ENCODE peak calls at places on chromosomes 5 and 9, in eight cellular contexts. One of them, this sample, is unnamed.

GRCh38 chr9:108363321-108363720 is 492.5 kb downstream of the ACTL7B start:
- DNase-seq in cardiac muscle cell: no peak
- DNase-seq in NCI-H1105 treated with DMSO at 0.1 percent for 48 hours: peak
- DNase-seq in HTR-8/SVneo: no peak
- DNase-seq in AG10803: no peak
- DNase-seq in T follicular helper cell: no peak
- DNase-seq in H54: no peak
- DNase-seq in glutamatergic neuron: no peak
- DNase-seq in this sample: no peak

GRCh38 chr9:129432255-129432654 is 188.6 kb downstream of the C9orf50 start:
- DNase-seq in cardiac muscle cell: no peak
- DNase-seq in NCI-H1105 treated with DMSO at 0.1 percent for 48 hours: no peak
- DNase-seq in HTR-8/SVneo: no peak
- DNase-seq in AG10803: no peak
- DNase-seq in T follicular helper cell: no peak
- DNase-seq in H54: no peak
- DNase-seq in glutamatergic neuron: no peak
- DNase-seq in this sample: no peak

GRCh38 chr5:137186759-137187461 is 312.2 kb downstream of the SPOCK1 start:
- DNase-seq in cardiac muscle cell: peak
- DNase-seq in NCI-H1105 treated with DMSO at 0.1 percent for 48 hours: no peak
- DNase-seq in HTR-8/SVneo: peak
- DNase-seq in AG10803: peak
- DNase-seq in T follicular helper cell: no peak
- DNase-seq in H54: no peak
- DNase-seq in glutamatergic neuron: no peak
- DNase-seq in this sample: no peak

GRCh38 chr5:4802044-4802443 is 338.1 kb upstream of the ADAMTS16 start:
- DNase-seq in cardiac muscle cell: peak
- DNase-seq in NCI-H1105 treated with DMSO at 0.1 percent for 48 hours: no peak
- DNase-seq in HTR-8/SVneo: no peak
- DNase-seq in AG10803: peak
- DNase-seq in T follicular helper cell: no peak
- DNase-seq in H54: no peak
- DNase-seq in glutamatergic neuron: no peak
- DNase-seq in this sample: no peak

GRCh38 chr9:86494644-86495081 is 140.5 kb upstream of the TUT7 start:
- DNase-seq in cardiac muscle cell: no peak
- DNase-seq in NCI-H1105 treated with DMSO at 0.1 percent for 48 hours: no peak
- DNase-seq in HTR-8/SVneo: peak
- DNase-seq in AG10803: peak
- DNase-seq in T follicular helper cell: no peak
- DNase-seq in H54: no peak
- DNase-seq in glutamatergic neuron: no peak
- DNase-seq in this sample: no peak

GRCh38 chr5:16963821-16964220 is 27.7 kb upstream of the MYO10 start:
- DNase-seq in cardiac muscle cell: no peak
- DNase-seq in NCI-H1105 treated with DMSO at 0.1 percent for 48 hours: no peak
- DNase-seq in HTR-8/SVneo: no peak
- DNase-seq in AG10803: no peak
- DNase-seq in T follicular helper cell: no peak
- DNase-seq in H54: no peak
- DNase-seq in glutamatergic neuron: no peak
- DNase-seq in this sample: no peak

GRCh38 chr9:38641985-38642864 is 21.8 kb upstream of the ANKRD18A start:
- DNase-seq in cardiac muscle cell: peak
- DNase-seq in NCI-H1105 treated with DMSO at 0.1 percent for 48 hours: peak
- DNase-seq in HTR-8/SVneo: peak
- DNase-seq in AG10803: peak
- DNase-seq in T follicular helper cell: no peak
- DNase-seq in H54: peak
- DNase-seq in glutamatergic neuron: peak
- DNase-seq in this sample: peak

GRCh38 chr9:38708759-38709158 is 11.2 kb downstream of the FAM240B start:
- DNase-seq in cardiac muscle cell: no peak
- DNase-seq in NCI-H1105 treated with DMSO at 0.1 percent for 48 hours: no peak
- DNase-seq in HTR-8/SVneo: no peak
- DNase-seq in AG10803: no peak
- DNase-seq in T follicular helper cell: no peak
- DNase-seq in H54: no peak
- DNase-seq in glutamatergic neuron: no peak
- DNase-seq in this sample: no peak

GRCh38 chr5:50836356-50836755 is 169.9 kb downstream of the PARP8 start:
- DNase-seq in cardiac muscle cell: no peak
- DNase-seq in NCI-H1105 treated with DMSO at 0.1 percent for 48 hours: no peak
- DNase-seq in HTR-8/SVneo: no peak
- DNase-seq in AG10803: no peak
- DNase-seq in T follicular helper cell: no peak
- DNase-seq in H54: no peak
- DNase-seq in glutamatergic neuron: no peak
- DNase-seq in this sample: no peak

GRCh38 chr9:84170521-84171141 is 169.9 kb downstream of the SLC28A3 start:
- DNase-seq in cardiac muscle cell: no peak
- DNase-seq in NCI-H1105 treated with DMSO at 0.1 percent for 48 hours: no peak
- DNase-seq in HTR-8/SVneo: peak
- DNase-seq in AG10803: peak
- DNase-seq in T follicular helper cell: no peak
- DNase-seq in H54: peak
- DNase-seq in glutamatergic neuron: peak
- DNase-seq in this sample: peak

GRCh38 chr5:145130996-145131395 is 704.1 kb downstream of the PRELID2 start:
- DNase-seq in cardiac muscle cell: peak
- DNase-seq in NCI-H1105 treated with DMSO at 0.1 percent for 48 hours: no peak
- DNase-seq in HTR-8/SVneo: peak
- DNase-seq in AG10803: no peak
- DNase-seq in T follicular helper cell: no peak
- DNase-seq in H54: no peak
- DNase-seq in glutamatergic neuron: no peak
- DNase-seq in this sample: no peak

GRCh38 chr5:113384787-113385186 is 50.0 kb downstream of the TSSK1B start:
- DNase-seq in cardiac muscle cell: no peak
- DNase-seq in NCI-H1105 treated with DMSO at 0.1 percent for 48 hours: no peak
- DNase-seq in HTR-8/SVneo: no peak
- DNase-seq in AG10803: no peak
- DNase-seq in T follicular helper cell: no peak
- DNase-seq in H54: no peak
- DNase-seq in glutamatergic neuron: no peak
- DNase-seq in this sample: no peak

GRCh38 chr9:16640649-16641048 is 229.8 kb downstream of the BNC2 start:
- DNase-seq in cardiac muscle cell: no peak
- DNase-seq in NCI-H1105 treated with DMSO at 0.1 percent for 48 hours: no peak
- DNase-seq in HTR-8/SVneo: no peak
- DNase-seq in AG10803: no peak
- DNase-seq in T follicular helper cell: no peak
- DNase-seq in H54: no peak
- DNase-seq in glutamatergic neuron: no peak
- DNase-seq in this sample: no peak

GRCh38 chr9:75623462-75623861 is 267.0 kb upstream of the PCSK5 start:
- DNase-seq in cardiac muscle cell: no peak
- DNase-seq in NCI-H1105 treated with DMSO at 0.1 percent for 48 hours: no peak
- DNase-seq in HTR-8/SVneo: no peak
- DNase-seq in AG10803: no peak
- DNase-seq in T follicular helper cell: no peak
- DNase-seq in H54: no peak
- DNase-seq in glutamatergic neuron: no peak
- DNase-seq in this sample: no peak

GRCh38 chr9:10265102-10265708 is 347.6 kb downstream of the PTPRD start:
- DNase-seq in cardiac muscle cell: no peak
- DNase-seq in NCI-H1105 treated with DMSO at 0.1 percent for 48 hours: no peak
- DNase-seq in HTR-8/SVneo: no peak
- DNase-seq in AG10803: no peak
- DNase-seq in T follicular helper cell: no peak
- DNase-seq in H54: peak
- DNase-seq in glutamatergic neuron: no peak
- DNase-seq in this sample: peak

GRCh38 chr5:133941456-133942196 is 26.8 kb downstream of the C5orf15 start:
- DNase-seq in cardiac muscle cell: no peak
- DNase-seq in NCI-H1105 treated with DMSO at 0.1 percent for 48 hours: no peak
- DNase-seq in HTR-8/SVneo: no peak
- DNase-seq in AG10803: no peak
- DNase-seq in T follicular helper cell: no peak
- DNase-seq in H54: no peak
- DNase-seq in glutamatergic neuron: no peak
- DNase-seq in this sample: no peak

GRCh38 chr9:131629827-131630205 is 84.5 kb downstream of the PRRT1B start:
- DNase-seq in cardiac muscle cell: no peak
- DNase-seq in NCI-H1105 treated with DMSO at 0.1 percent for 48 hours: no peak
- DNase-seq in HTR-8/SVneo: no peak
- DNase-seq in AG10803: no peak
- DNase-seq in T follicular helper cell: no peak
- DNase-seq in H54: no peak
- DNase-seq in glutamatergic neuron: no peak
- DNase-seq in this sample: no peak

GRCh38 chr5:135322744-135323143 is 76.3 kb downstream of the MACROH2A1 start:
- DNase-seq in cardiac muscle cell: no peak
- DNase-seq in NCI-H1105 treated with DMSO at 0.1 percent for 48 hours: no peak
- DNase-seq in HTR-8/SVneo: no peak
- DNase-seq in AG10803: no peak
- DNase-seq in T follicular helper cell: no peak
- DNase-seq in H54: no peak
- DNase-seq in glutamatergic neuron: no peak
- DNase-seq in this sample: no peak

GRCh38 chr9:108095496-108095895 is 605.9 kb upstream of the KLF4 start:
- DNase-seq in cardiac muscle cell: no peak
- DNase-seq in NCI-H1105 treated with DMSO at 0.1 percent for 48 hours: no peak
- DNase-seq in HTR-8/SVneo: no peak
- DNase-seq in AG10803: no peak
- DNase-seq in T follicular helper cell: no peak
- DNase-seq in H54: no peak
- DNase-seq in glutamatergic neuron: no peak
- DNase-seq in this sample: no peak

GRCh38 chr5:170467000-170467707 is 36.7 kb upstream of the KCNIP1 start:
- DNase-seq in cardiac muscle cell: no peak
- DNase-seq in NCI-H1105 treated with DMSO at 0.1 percent for 48 hours: no peak
- DNase-seq in HTR-8/SVneo: peak
- DNase-seq in AG10803: peak
- DNase-seq in T follicular helper cell: no peak
- DNase-seq in H54: peak
- DNase-seq in glutamatergic neuron: no peak
- DNase-seq in this sample: peak

GRCh38 chr9:5511476-5511875 is 1.1 kb downstream of the PDCD1LG2 start:
- DNase-seq in cardiac muscle cell: no peak
- DNase-seq in NCI-H1105 treated with DMSO at 0.1 percent for 48 hours: no peak
- DNase-seq in HTR-8/SVneo: no peak
- DNase-seq in AG10803: no peak
- DNase-seq in T follicular helper cell: no peak
- DNase-seq in H54: no peak
- DNase-seq in glutamatergic neuron: no peak
- DNase-seq in this sample: no peak

GRCh38 chr9:93648181-93648580 is 71.8 kb downstream of the PHF2 start:
- DNase-seq in cardiac muscle cell: no peak
- DNase-seq in NCI-H1105 treated with DMSO at 0.1 percent for 48 hours: no peak
- DNase-seq in HTR-8/SVneo: no peak
- DNase-seq in AG10803: no peak
- DNase-seq in T follicular helper cell: no peak
- DNase-seq in H54: no peak
- DNase-seq in glutamatergic neuron: peak
- DNase-seq in this sample: no peak